ENCODE peak calls at places on chromosomes 3 and 15, in seven cellular contexts. B, T, M, S, H, V and F are unnamed samples.

GRCh38 chr3:188470508-188471130 is 316.7 kb downstream of the LPP start:
- DNase-seq in S (no peak), B (no peak), M (no peak), H (no peak), V (no peak), T (no peak), F (no peak)

GRCh38 chr15:98850991-98851776 is 156.4 kb downstream of the PGPEP1L start:
- DNase-seq in B (peak; percentile 84), V (peak; percentile 84), T (peak; percentile 90), S (peak; percentile 83), M (peak; percentile 69), H (peak; percentile 65), F (no peak)

GRCh38 chr3:7728566-7729519 is 772.8 kb upstream of the LMCD1 start:
- DNase-seq in B (no peak), S (no peak), M (no peak), T (no peak), H (no peak), V (no peak), F (no peak)

GRCh38 chr15:26516102-26516980 is 256.5 kb downstream of the GABRB3 start:
- DNase-seq in S (no peak), H (no peak), M (no peak), V (no peak), B (no peak), T (no peak), F (no peak)

GRCh38 chr15:97115764-97116075 is 785.2 kb downstream of the NR2F2 start:
- DNase-seq in H (no peak), V (no peak), M (no peak), T (no peak), S (no peak), B (no peak), F (no peak)

GRCh38 chr3:133383175-133383574 is 16.7 kb upstream of the BFSP2 start:
- DNase-seq in M (no peak), T (no peak), V (no peak), B (no peak), S (no peak), H (peak; percentile 47), F (no peak)

GRCh38 chr3:155960060-155960459 is 89.6 kb downstream of the GMPS start:
- DNase-seq in T (no peak), V (no peak), S (no peak), B (no peak), M (no peak), H (no peak), F (peak; percentile 54)

GRCh38 chr3:39809181-39809994 is at the start of gene MYRIP:
- DNase-seq in S (peak; percentile 41), V (no peak), M (peak; percentile 87), T (peak; percentile 69), B (peak; percentile 83), H (peak; percentile 87), F (no peak)

GRCh38 chr3:51063074-51063473 is 322.0 kb upstream of the MANF start:
- DNase-seq in V (no peak), T (no peak), H (no peak), B (peak; percentile 51), S (no peak), M (no peak), F (no peak)

GRCh38 chr15:73108676-73109075 is 56.4 kb downstream of the NEO1 start:
- DNase-seq in B (no peak), S (no peak), V (no peak), M (no peak), T (no peak), H (no peak), F (no peak)

GRCh38 chr15:85750319-85750806 is 44.4 kb downstream of the KLHL25 start:
- DNase-seq in V (peak; percentile 84), T (peak; percentile 90), M (no peak), H (peak; percentile 40), S (peak; percentile 81), B (peak; percentile 84), F (no peak)

DNA sequence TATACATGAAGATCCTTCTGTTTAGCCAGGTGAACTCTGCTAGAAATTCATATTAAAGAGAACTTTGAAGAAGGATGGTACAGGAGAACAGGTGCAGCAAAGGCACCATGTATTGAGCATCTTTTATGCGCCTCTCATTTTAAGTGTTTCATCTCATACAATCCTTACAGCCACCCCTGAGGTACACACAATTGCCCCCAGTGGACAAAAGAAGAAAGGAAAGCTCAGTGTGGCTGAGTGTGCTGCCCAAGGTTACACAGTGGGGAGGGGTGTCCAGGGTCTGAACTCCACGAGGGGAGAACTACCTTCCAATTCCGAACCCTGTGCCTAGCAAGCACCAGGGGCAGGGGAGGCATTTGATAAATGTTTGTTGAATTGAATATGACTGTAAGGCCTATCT is 98.6 kb downstream of the MECOM start:
- DNase-seq in S (no peak), V (no peak), H (no peak), M (no peak), T (no peak), B (no peak), F (no peak)
- TF ChIP-seq CTCF in S (peak; percentile 19), V (no peak), H (no peak), M (no peak), T (no peak), B (no peak), F (peak; percentile 2)

GRCh38 chr3:184234671-184235380 is 5.4 kb downstream of the VWA5B2 start:
- DNase-seq in M (no peak), B (no peak), V (no peak), H (no peak), S (no peak), T (no peak), F (no peak)

GRCh38 chr3:184236033-184236410 is 6.6 kb downstream of the VWA5B2 start:
- DNase-seq in M (no peak), V (no peak), S (no peak), H (no peak), T (no peak), B (no peak), F (no peak)

GRCh38 chr3:184235381-184236032 is 6.1 kb downstream of the VWA5B2 start:
- DNase-seq in S (peak; percentile 29), B (no peak), M (no peak), H (no peak), T (no peak), V (no peak), F (no peak)

GRCh38 chr3:184233127-184233843 is 3.9 kb downstream of the VWA5B2 start:
- DNase-seq in H (no peak), B (no peak), S (no peak), T (no peak), V (no peak), M (no peak), F (no peak)

GRCh38 chr3:184234224-184234623 is 4.8 kb downstream of the VWA5B2 start:
- DNase-seq in T (no peak), V (no peak), H (peak; percentile 56), M (no peak), B (peak; percentile 79), S (peak; percentile 35), F (peak; percentile 45)
- TF ChIP-seq CTCF in T (no peak), V (no peak), H (no peak), M (no peak), B (no peak), S (no peak), F (no peak)

DNA sequence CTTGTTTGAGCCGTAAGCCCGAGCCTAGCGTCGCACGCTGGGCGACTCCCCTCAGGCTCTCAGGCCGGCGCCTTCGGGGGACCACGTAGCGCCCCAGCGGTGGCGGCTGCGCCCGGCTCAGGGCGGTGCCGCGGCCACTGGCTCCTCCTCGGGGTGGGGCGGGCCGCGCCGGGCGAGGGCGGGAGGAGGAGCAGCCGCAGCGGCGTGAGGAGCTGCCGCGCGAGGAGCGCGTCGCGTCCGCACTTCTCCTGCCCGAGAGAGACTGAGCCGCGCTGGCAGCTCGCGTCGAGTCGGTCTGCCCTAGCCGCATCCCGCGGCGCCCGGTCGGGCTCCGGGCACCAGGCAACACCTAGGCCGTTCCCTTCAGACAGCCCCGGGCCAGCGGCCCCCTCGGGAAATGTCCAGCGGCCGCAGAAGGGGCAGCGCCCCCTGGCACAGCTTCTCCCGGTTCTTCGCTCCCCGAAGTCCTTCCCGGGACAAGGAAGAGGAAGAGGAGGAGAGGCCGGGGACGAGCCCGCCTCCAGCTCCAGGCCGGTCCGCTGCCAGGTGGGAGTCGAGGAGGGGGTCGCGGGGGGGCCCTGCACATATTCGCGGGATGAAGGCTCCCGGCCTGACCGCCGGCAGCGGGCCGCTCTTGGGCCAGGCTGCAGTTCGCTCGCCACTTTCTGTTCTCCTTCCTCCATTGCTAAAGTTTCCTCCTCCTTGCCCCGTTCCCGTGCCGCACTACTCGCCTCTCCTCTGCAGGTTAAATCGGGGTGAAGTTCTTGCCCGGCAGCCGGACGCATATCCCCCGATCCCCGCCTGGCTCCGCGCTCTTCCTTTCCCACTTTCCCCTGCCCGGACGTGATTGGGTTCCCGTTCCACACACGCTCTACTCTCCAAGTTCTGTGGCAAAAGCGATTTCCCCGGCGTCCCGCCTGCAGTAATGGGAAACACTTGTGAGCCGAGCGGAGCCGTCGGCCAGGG is at the start of gene CRYBG3:
- DNase-seq in B (peak; percentile 92), T (peak; percentile 91), H (peak; percentile 76), M (peak; percentile 86), V (peak; percentile 74), S (peak; percentile 90), F (no peak)
- TF ChIP-seq CTCF in B (peak; percentile 21), T (peak; percentile 19), H (no peak), M (no peak), V (peak; percentile 15), S (no peak), F (peak; percentile 52)

DNA sequence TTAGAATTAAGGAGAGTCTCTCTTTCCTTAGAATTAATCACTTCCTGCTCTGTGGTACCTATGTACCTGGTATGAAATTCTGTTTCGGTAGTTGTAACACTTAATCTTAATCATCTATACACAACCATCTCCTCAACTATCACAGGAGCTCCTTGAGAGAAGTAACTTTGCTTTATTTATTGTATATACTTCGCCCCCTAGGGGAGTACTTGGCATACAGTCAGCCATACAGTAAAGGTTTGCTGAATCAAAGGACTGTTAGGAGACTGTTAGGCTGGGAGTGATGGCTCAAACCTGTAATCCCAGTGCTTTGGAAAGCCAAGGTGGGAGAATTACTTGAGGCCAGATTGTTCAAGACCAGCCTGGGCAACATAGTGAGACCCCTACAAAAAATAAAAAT is 44.7 kb downstream of the RORA start:
- DNase-seq in M (no peak), H (no peak), V (no peak), B (no peak), T (no peak), S (no peak), F (no peak)
- TF ChIP-seq CTCF in M (no peak), H (no peak), V (no peak), B (no peak), T (no peak), S (no peak), F (no peak)

GRCh38 chr3:115861166-115861733 is 237.9 kb downstream of the GAP43 start:
- DNase-seq in V (no peak), B (no peak), S (no peak), M (no peak), T (no peak), H (no peak), F (no peak)
- TF ChIP-seq CTCF in V (no peak), B (no peak), S (no peak), M (peak; percentile 32), T (no peak), H (no peak), F (no peak)